ENCODE peak calls at places on chromosomes 11 and 22, in seven cellular contexts. J is MM.1S, G is mammary epithelial cell, N is colonic mucosa, T is neural progenitor cell, Z is PC-3, K is fibroblast of lung. B is an unnamed sample.

GRCh38 chr22:35113341-35113740 is 47.4 kb downstream of the ISX start:
- DNase-seq in J (no peak), G (no peak), N (no peak), K (no peak), T (no peak), Z (no peak), B (peak)

GRCh38 chr11:73323464-73323863 is 15.4 kb downstream of the ARHGEF17 start:
- DNase-seq in N (peak), T (peak), Z (no peak), G (no peak), K (peak), J (no peak), B (peak)

GRCh38 chr22:44026066-44026629 is 2.0 kb downstream of the PARVB start:
- DNase-seq in K (no peak), Z (no peak), G (no peak), T (no peak), N (no peak), J (no peak), B (no peak)

GRCh38 chr22:49140921-49141680 is 686.6 kb downstream of the BRD1 start:
- DNase-seq in K (no peak), G (no peak), Z (no peak), N (no peak), J (no peak), T (peak), B (no peak)

GRCh38 chr22:41501209-41501608 is 32.3 kb downstream of the ACO2 start:
- DNase-seq in Z (no peak), T (peak), J (no peak), N (no peak), K (peak), G (no peak), B (no peak)

GRCh38 chr11:93054881-93055280 is 85.4 kb downstream of the MTNR1B start:
- DNase-seq in N (no peak), J (no peak), K (peak), G (peak), Z (peak), T (no peak), B (no peak)

GRCh38 chr11:105937738-105938137 is 84.3 kb downstream of the MSANTD4 start:
- DNase-seq in Z (no peak), K (peak), N (no peak), G (peak), J (no peak), T (no peak), B (no peak)

GRCh38 chr22:38244106-38244505 is 28.7 kb downstream of the TMEM184B start:
- DNase-seq in G (peak), K (no peak), J (peak), T (no peak), Z (no peak), N (no peak), B (no peak)

GRCh38 chr11:9057888-9058287 is 33.5 kb downstream of the SCUBE2 start:
- DNase-seq in G (no peak), J (no peak), K (no peak), Z (no peak), N (no peak), T (peak), B (peak)

GRCh38 chr22:30210235-30210831 is 36.2 kb downstream of the LIF start:
- DNase-seq in J (no peak), N (no peak), K (peak), G (peak), T (peak), Z (peak), B (peak)

GRCh38 chr11:13337986-13338436 is 60.4 kb downstream of the BMAL1 start:
- DNase-seq in K (peak), T (no peak), G (no peak), J (peak), N (no peak), Z (no peak), B (no peak)

GRCh38 chr11:34262601-34263081 is 95.2 kb downstream of the ABTB2 start:
- DNase-seq in G (no peak), T (no peak), N (no peak), J (no peak), K (no peak), Z (no peak), B (no peak)

GRCh38 chr11:81963018-81963417 is 770.6 kb downstream of the FAM181B start:
- DNase-seq in J (peak), T (no peak), K (peak), Z (peak), G (no peak), N (no peak), B (no peak)

GRCh38 chr11:126115253-126115540 is 52.5 kb upstream of the CDON start:
- DNase-seq in J (no peak), Z (peak), G (no peak), N (peak), K (peak), T (no peak), B (no peak)

GRCh38 chr11:2102132-2102882 is 36.9 kb downstream of the IGF2 start:
- DNase-seq in N (peak), K (no peak), T (no peak), Z (no peak), G (no peak), J (no peak), B (no peak)

GRCh38 chr22:23772315-23773246 is at the start of gene MMP11:
- DNase-seq in G (no peak), T (peak), J (peak), K (no peak), N (peak), Z (peak), B (peak)

GRCh38 chr22:47337161-47337621 is 574.7 kb downstream of the TBC1D22A start:
- DNase-seq in K (peak), J (peak), Z (peak), G (no peak), T (no peak), N (no peak), B (no peak)

GRCh38 chr11:76918941-76919386 is 58.2 kb downstream of the ACER3 start:
- DNase-seq in T (peak), N (peak), J (peak), G (peak), K (peak), Z (peak), B (no peak)

GRCh38 chr11:68584097-68584496 is 100.2 kb upstream of the GAL start:
- DNase-seq in G (peak), J (peak), K (peak), T (peak), N (peak), Z (peak), B (peak)

GRCh38 chr22:44783091-44783490 is 30.7 kb downstream of the ARHGAP8 start:
- DNase-seq in N (no peak), J (no peak), T (no peak), G (no peak), Z (no peak), K (no peak), B (no peak)

GRCh38 chr11:17403977-17404759 is 15.7 kb upstream of the KCNJ11 start:
- DNase-seq in K (no peak), G (peak), T (no peak), Z (no peak), N (no peak), J (no peak), B (no peak)

GRCh38 chr11:77244277-77245014 is 57.0 kb downstream of the GDPD4 start:
- DNase-seq in T (no peak), K (peak), N (no peak), Z (peak), G (peak), J (no peak), B (no peak)

GRCh38 chr22:21621891-21622623 is 7.8 kb downstream of the YDJC start:
- DNase-seq in Z (no peak), G (no peak), T (no peak), J (no peak), N (no peak), K (peak), B (no peak)

GRCh38 chr22:50498322-50498861 is 9.1 kb downstream of the LMF2 start:
- DNase-seq in G (peak), N (peak), J (peak), T (peak), K (peak), Z (peak), B (peak)

GRCh38 chr11:13140028-13140870 is 131.1 kb downstream of the RASSF10 start:
- DNase-seq in J (no peak), G (peak), Z (peak), K (no peak), T (no peak), N (peak), B (no peak)

GRCh38 chr11:65713212-65713969 is 1.3 kb downstream of the KAT5 start:
- DNase-seq in N (no peak), K (no peak), J (no peak), T (no peak), G (no peak), Z (no peak), B (no peak)
- H3K27ac ChIP-seq in N (peak), K (peak), J (no peak), T (no peak), G (no peak), Z (no peak), B (no peak)

DNA sequence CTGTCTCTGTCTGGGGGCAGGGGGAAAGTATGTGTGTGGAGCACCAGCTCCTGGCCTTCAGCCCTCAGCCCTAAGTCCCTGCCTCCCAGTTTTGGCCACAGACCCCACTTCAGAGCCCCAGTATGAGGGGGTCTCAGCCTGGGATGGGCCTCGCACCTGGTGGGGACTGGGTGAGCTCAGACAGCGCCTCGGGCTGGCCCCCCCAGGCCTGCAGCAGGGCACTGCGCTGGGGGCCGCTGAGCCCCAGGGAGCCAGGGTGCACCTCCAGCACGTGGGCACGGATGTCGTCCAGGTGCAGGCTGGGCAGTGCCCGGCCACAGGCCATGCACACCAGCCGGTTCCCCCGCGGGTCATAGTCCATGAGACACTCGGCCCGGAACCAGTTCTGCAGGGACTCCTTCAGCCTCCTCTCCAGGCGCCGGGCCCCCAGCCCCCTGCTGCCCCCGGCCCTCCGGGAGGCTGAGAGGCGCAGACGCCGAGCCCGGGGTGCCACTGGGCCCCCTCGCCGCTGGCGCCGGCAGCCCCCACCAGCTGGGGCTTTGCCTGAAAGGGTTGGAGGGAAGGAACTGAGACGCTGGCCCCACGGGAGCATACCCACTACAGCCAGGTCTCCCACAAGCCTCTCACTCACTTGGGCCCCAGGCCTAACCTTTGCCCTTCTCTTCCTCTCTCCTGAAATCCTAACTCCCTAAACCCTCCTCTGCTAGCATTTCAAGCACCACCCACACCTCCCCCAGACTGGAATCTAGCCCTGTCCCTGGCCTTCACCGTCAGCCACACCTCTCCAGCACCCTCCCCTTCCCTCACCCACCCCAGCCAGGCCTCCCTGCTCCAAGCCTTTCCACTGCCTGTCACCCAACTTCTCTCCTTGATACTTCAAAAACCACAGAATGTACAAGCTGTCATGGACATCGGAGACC is 3.6 kb downstream of the ZFTA start:
- DNase-seq in T (peak), K (peak), G (no peak), J (no peak), Z (no peak), N (peak), B (peak)
- H3K9ac ChIP-seq in T (no peak), K (no peak), G (no peak), J (no peak), Z (no peak), N (no peak), B (no peak)

DNA sequence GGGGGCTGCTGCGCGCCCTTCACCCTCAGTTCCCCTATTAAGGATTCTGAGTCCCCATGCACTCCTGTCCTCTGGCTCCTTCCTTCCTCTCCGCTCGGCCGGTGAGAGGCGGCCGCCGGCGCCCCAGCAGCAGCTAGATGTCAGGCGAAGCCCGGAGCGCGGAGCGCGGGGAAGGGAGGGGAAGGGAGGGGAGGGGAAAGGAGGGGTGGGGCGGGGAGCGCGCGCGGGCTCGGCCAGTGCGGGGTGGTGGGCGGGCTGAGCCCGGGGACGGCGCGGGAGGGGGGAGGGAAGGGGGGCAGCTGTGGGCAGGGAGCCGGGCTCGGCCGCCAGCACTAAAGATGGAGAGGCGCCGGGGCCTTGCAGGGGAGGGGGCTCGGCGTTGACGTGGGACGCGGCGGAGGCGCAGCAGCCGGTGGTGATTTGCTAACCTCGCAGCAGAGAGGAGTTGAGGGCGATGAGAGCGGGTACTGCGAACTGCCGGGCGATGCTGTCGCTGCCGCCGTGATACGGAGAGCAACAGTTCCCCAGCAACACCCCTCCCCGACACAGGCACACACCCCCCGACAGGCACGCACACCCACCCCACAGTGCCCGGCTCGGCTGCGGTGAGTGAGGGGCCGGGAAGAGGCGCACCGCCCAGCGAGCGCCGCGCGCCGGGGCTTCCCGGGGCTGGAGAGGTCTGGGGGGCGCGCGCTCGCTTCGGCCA is at the start of gene ZBTB16:
- DNase-seq in G (no peak), N (peak), K (peak), Z (no peak), T (peak), J (no peak), B (peak)
- TF ChIP-seq CTCF in G (peak), N (no peak), K (no peak), Z (no peak), T (no peak), J (no peak), B (no peak)

GRCh38 chr11:14625804-14626203 is 17.8 kb upstream of the PDE3B start:
- DNase-seq in Z (no peak), G (no peak), T (no peak), N (no peak), J (no peak), K (no peak), B (no peak)
- H3K27ac ChIP-seq in Z (no peak), G (no peak), T (no peak), N (no peak), J (no peak), K (no peak), B (no peak)

DNA sequence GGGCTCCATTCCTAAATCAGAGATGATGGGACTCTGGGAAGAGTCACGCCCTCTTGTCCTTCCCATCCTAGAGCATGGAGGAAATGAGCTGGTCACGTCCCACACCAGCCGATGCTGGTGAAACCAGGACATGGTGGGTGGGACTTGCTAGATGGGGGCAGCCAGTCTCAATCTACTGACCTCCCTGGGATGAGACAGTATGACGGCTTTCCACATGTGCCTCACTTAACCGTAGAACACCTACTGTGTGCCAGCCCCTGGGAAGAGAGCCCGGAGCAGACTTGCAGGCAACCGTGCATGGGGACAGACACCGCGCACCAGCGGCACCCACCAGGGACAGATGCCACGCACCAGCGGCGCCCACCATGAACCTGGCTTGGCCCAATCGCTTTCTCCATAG is 3.8 kb downstream of the OSBPL5 start:
- DNase-seq in G (no peak), K (no peak), N (no peak), T (no peak), Z (no peak), J (no peak), B (no peak)
- H3K9ac ChIP-seq in G (no peak), K (no peak), N (no peak), T (no peak), Z (no peak), J (no peak), B (no peak)

DNA sequence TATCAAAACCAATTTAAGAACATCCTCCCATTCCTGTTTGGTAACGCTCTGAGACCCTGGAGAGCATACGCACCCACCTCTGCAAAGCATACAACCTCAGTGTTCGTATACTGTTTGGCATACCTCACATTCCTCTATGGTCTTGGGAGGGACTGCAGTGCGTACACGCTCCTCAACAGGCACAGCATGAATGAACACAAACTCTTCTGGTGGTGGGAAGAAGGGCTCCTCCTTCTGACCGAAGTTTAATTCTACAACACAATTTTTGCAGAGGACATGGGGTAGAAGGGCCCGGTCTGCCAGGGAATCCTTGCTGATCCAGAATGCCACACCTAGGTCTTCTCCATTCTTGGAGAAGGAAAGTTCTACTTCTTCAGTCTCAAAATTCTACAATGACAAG is 5.3 kb downstream of the HNRNPUL2 start:
- DNase-seq in K (no peak), J (no peak), N (no peak), T (peak), Z (peak), G (no peak), B (no peak)
- TF ChIP-seq CTCF in K (no peak), J (peak), N (no peak), T (peak), Z (peak), G (peak), B (peak)

GRCh38 chr11:74840486-74840885 is 91.8 kb downstream of the RNF169 start:
- DNase-seq in G (no peak), K (no peak), J (no peak), T (no peak), N (no peak), Z (no peak), B (no peak)
- H3K27ac ChIP-seq in G (no peak), K (no peak), J (no peak), T (no peak), N (no peak), Z (no peak), B (no peak)

DNA sequence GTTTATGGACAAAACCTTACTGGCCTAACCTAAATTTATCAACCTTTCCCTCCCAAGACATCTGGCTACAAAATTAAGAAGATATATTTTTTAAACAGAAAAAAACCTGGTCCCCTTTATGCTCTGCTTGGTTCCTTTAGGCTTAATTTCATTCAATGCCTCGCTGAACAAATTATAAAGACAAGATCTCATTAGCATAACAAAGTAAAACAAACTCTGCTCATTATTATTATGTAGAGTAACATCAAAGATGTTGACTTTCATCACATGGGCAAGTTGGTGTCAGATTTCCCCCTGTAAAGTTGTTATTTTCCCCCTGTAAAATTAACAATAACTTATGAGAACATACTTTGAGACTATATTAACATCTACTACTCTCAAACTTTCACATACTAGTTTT is 11.0 kb downstream of the RRAS2 start:
- DNase-seq in N (no peak), Z (no peak), K (no peak), G (no peak), J (no peak), T (no peak), B (no peak)
- H3K9ac ChIP-seq in N (no peak), Z (no peak), K (no peak), G (no peak), J (no peak), T (no peak), B (no peak)

GRCh38 chr22:19962246-19962908 is 20.8 kb upstream of the TXNRD2 start:
- DNase-seq in K (peak), J (peak), T (peak), G (peak), Z (peak), N (peak), B (peak)
- TF ChIP-seq CTCF in K (peak), J (peak), T (peak), G (peak), Z (peak), N (peak), B (peak)

B was measured in endodermal cell.